ENCODE peak calls at places on chromosomes 6 and 20, in seven cellular contexts. One of them, this sample, is unnamed.

GRCh38 chr6:169784941-169785340 is 33.5 kb downstream of the ERMARD start:
- DNase-seq in IMR-90: no peak
- DNase-seq in neuronal stem cell: no peak
- DNase-seq in H9: peak
- DNase-seq in trophoblast cell: no peak
- DNase-seq in H1: no peak
- DNase-seq in mesenchymal stem cell: no peak
- DNase-seq in this sample: no peak

GRCh38 chr20:19430641-19431307 is 218.3 kb downstream of the SLC24A3 start:
- DNase-seq in IMR-90: no peak
- DNase-seq in neuronal stem cell: no peak
- DNase-seq in H9: no peak
- DNase-seq in trophoblast cell: no peak
- DNase-seq in H1: no peak
- DNase-seq in mesenchymal stem cell: no peak
- DNase-seq in this sample: no peak

GRCh38 chr6:119182875-119183274 is 104.4 kb upstream of the FAM184A start:
- DNase-seq in IMR-90: no peak
- DNase-seq in neuronal stem cell: no peak
- DNase-seq in H9: no peak
- DNase-seq in trophoblast cell: no peak
- DNase-seq in H1: no peak
- DNase-seq in mesenchymal stem cell: no peak
- DNase-seq in this sample: no peak

GRCh38 chr20:63653974-63654680 is 903 bp upstream of the STMN3 start:
- DNase-seq in IMR-90: no peak
- DNase-seq in neuronal stem cell: no peak
- DNase-seq in H9: no peak
- DNase-seq in trophoblast cell: no peak
- DNase-seq in H1: no peak
- DNase-seq in mesenchymal stem cell: no peak
- DNase-seq in this sample: no peak

GRCh38 chr6:111410371-111410770 is 72.6 kb downstream of the REV3L start:
- DNase-seq in IMR-90: no peak
- DNase-seq in neuronal stem cell: no peak
- DNase-seq in H9: no peak
- DNase-seq in trophoblast cell: no peak
- DNase-seq in H1: no peak
- DNase-seq in mesenchymal stem cell: no peak
- DNase-seq in this sample: no peak

GRCh38 chr6:94394822-94395221 is 975.5 kb upstream of the EPHA7 start:
- DNase-seq in IMR-90: no peak
- DNase-seq in neuronal stem cell: no peak
- DNase-seq in H9: no peak
- DNase-seq in trophoblast cell: no peak
- DNase-seq in H1: no peak
- DNase-seq in mesenchymal stem cell: no peak
- DNase-seq in this sample: no peak

GRCh38 chr6:3088446-3088845 is 20.2 kb downstream of the RIPK1 start:
- DNase-seq in IMR-90: peak
- DNase-seq in neuronal stem cell: no peak
- DNase-seq in H9: no peak
- DNase-seq in trophoblast cell: no peak
- DNase-seq in H1: no peak
- DNase-seq in mesenchymal stem cell: no peak
- DNase-seq in this sample: no peak

GRCh38 chr6:95091823-95092436 is 485.4 kb upstream of the MANEA start:
- DNase-seq in IMR-90: peak
- DNase-seq in neuronal stem cell: peak
- DNase-seq in H9: no peak
- DNase-seq in trophoblast cell: peak
- DNase-seq in H1: no peak
- DNase-seq in mesenchymal stem cell: peak
- DNase-seq in this sample: peak

GRCh38 chr6:110098511-110099116 is 80.9 kb downstream of the WASF1 start:
- DNase-seq in IMR-90: no peak
- DNase-seq in neuronal stem cell: no peak
- DNase-seq in H9: no peak
- DNase-seq in trophoblast cell: peak
- DNase-seq in H1: no peak
- DNase-seq in mesenchymal stem cell: no peak
- DNase-seq in this sample: no peak

GRCh38 chr20:4694076-4694475 is 27.6 kb upstream of the PRND start:
- DNase-seq in IMR-90: no peak
- DNase-seq in neuronal stem cell: no peak
- DNase-seq in H9: no peak
- DNase-seq in trophoblast cell: no peak
- DNase-seq in H1: no peak
- DNase-seq in mesenchymal stem cell: no peak
- DNase-seq in this sample: no peak

GRCh38 chr20:39170896-39171463 is 208.8 kb downstream of the DHX35 start:
- DNase-seq in IMR-90: no peak
- DNase-seq in neuronal stem cell: no peak
- DNase-seq in H9: no peak
- DNase-seq in trophoblast cell: no peak
- DNase-seq in H1: no peak
- DNase-seq in mesenchymal stem cell: no peak
- DNase-seq in this sample: no peak

GRCh38 chr20:3786126-3786484 is 435 bp downstream of the CENPB start:
- DNase-seq in IMR-90: peak
- DNase-seq in neuronal stem cell: no peak
- DNase-seq in H9: no peak
- DNase-seq in trophoblast cell: peak
- DNase-seq in H1: no peak
- DNase-seq in mesenchymal stem cell: peak
- DNase-seq in this sample: peak

GRCh38 chr6:89443658-89444057 is 10.7 kb downstream of the ANKRD6 start:
- DNase-seq in IMR-90: no peak
- DNase-seq in neuronal stem cell: no peak
- DNase-seq in H9: no peak
- DNase-seq in trophoblast cell: no peak
- DNase-seq in H1: no peak
- DNase-seq in mesenchymal stem cell: no peak
- DNase-seq in this sample: no peak

GRCh38 chr6:151098166-151098565 is 141.6 kb upstream of the AKAP12 start:
- DNase-seq in IMR-90: no peak
- DNase-seq in neuronal stem cell: no peak
- DNase-seq in H9: no peak
- DNase-seq in trophoblast cell: no peak
- DNase-seq in H1: no peak
- DNase-seq in mesenchymal stem cell: no peak
- DNase-seq in this sample: no peak

GRCh38 chr6:28446818-28447511 is 3.7 kb upstream of the ZSCAN23 start:
- DNase-seq in IMR-90: peak
- DNase-seq in neuronal stem cell: peak
- DNase-seq in H9: peak
- DNase-seq in trophoblast cell: no peak
- DNase-seq in H1: no peak
- DNase-seq in mesenchymal stem cell: peak
- DNase-seq in this sample: peak

GRCh38 chr6:24126586-24127192 is 674 bp downstream of the NRSN1 start:
- DNase-seq in IMR-90: peak
- DNase-seq in neuronal stem cell: peak
- DNase-seq in H9: peak
- DNase-seq in trophoblast cell: peak
- DNase-seq in H1: peak
- DNase-seq in mesenchymal stem cell: peak
- DNase-seq in this sample: peak

GRCh38 chr6:90436403-90436802 is 139.8 kb upstream of the BACH2 start:
- DNase-seq in IMR-90: no peak
- DNase-seq in neuronal stem cell: no peak
- DNase-seq in H9: no peak
- DNase-seq in trophoblast cell: no peak
- DNase-seq in H1: no peak
- DNase-seq in mesenchymal stem cell: no peak
- DNase-seq in this sample: no peak

GRCh38 chr6:10465633-10466499 is 51.0 kb upstream of the TFAP2A start:
- DNase-seq in IMR-90: peak
- DNase-seq in neuronal stem cell: peak
- DNase-seq in H9: peak
- DNase-seq in trophoblast cell: peak
- DNase-seq in H1: no peak
- DNase-seq in mesenchymal stem cell: peak
- DNase-seq in this sample: peak

GRCh38 chr6:29656798-29657197 is at the start of gene MOG:
- DNase-seq in IMR-90: no peak
- DNase-seq in neuronal stem cell: no peak
- DNase-seq in H9: no peak
- DNase-seq in trophoblast cell: no peak
- DNase-seq in H1: no peak
- DNase-seq in mesenchymal stem cell: no peak
- DNase-seq in this sample: no peak

GRCh38 chr6:169724554-169725269 is 412 bp upstream of the PHF10 start:
- DNase-seq in IMR-90: peak
- DNase-seq in neuronal stem cell: peak
- DNase-seq in H9: peak
- DNase-seq in trophoblast cell: peak
- DNase-seq in H1: no peak
- DNase-seq in mesenchymal stem cell: peak
- DNase-seq in this sample: peak

GRCh38 chr20:22807646-22808045 is 223.3 kb upstream of the FOXA2 start:
- DNase-seq in IMR-90: peak
- DNase-seq in neuronal stem cell: no peak
- DNase-seq in H9: no peak
- DNase-seq in trophoblast cell: no peak
- DNase-seq in H1: no peak
- DNase-seq in mesenchymal stem cell: no peak
- DNase-seq in this sample: no peak

GRCh38 chr20:15699431-15700146 is 873.7 kb downstream of the KIF16B start:
- DNase-seq in IMR-90: no peak
- DNase-seq in neuronal stem cell: no peak
- DNase-seq in H9: peak
- DNase-seq in trophoblast cell: peak
- DNase-seq in H1: no peak
- DNase-seq in mesenchymal stem cell: no peak
- DNase-seq in this sample: peak

GRCh38 chr6:108739496-108740330 is 108.5 kb upstream of the ARMC2 start:
- DNase-seq in IMR-90: no peak
- DNase-seq in neuronal stem cell: no peak
- DNase-seq in H9: no peak
- DNase-seq in trophoblast cell: peak
- DNase-seq in H1: no peak
- DNase-seq in mesenchymal stem cell: no peak
- DNase-seq in this sample: no peak

GRCh38 chr6:104585646-104586045 is 274.1 kb downstream of the HACE1 start:
- DNase-seq in IMR-90: no peak
- DNase-seq in neuronal stem cell: no peak
- DNase-seq in H9: no peak
- DNase-seq in trophoblast cell: no peak
- DNase-seq in H1: no peak
- DNase-seq in mesenchymal stem cell: no peak
- DNase-seq in this sample: no peak

GRCh38 chr6:134722429-134722828 is 227.5 kb downstream of the ALDH8A1 start:
- DNase-seq in IMR-90: no peak
- DNase-seq in neuronal stem cell: no peak
- DNase-seq in H9: no peak
- DNase-seq in trophoblast cell: no peak
- DNase-seq in H1: no peak
- DNase-seq in mesenchymal stem cell: no peak
- DNase-seq in this sample: no peak

GRCh38 chr20:44810391-44811149 is at the start of gene RIMS4:
- DNase-seq in IMR-90: no peak
- DNase-seq in neuronal stem cell: peak
- DNase-seq in H9: peak
- DNase-seq in trophoblast cell: peak
- DNase-seq in H1: no peak
- DNase-seq in mesenchymal stem cell: no peak
- DNase-seq in this sample: peak

GRCh38 chr6:158575550-158575949 is 15.7 kb downstream of the TMEM181 start:
- DNase-seq in IMR-90: no peak
- DNase-seq in neuronal stem cell: no peak
- DNase-seq in H9: no peak
- DNase-seq in trophoblast cell: no peak
- DNase-seq in H1: no peak
- DNase-seq in mesenchymal stem cell: no peak
- DNase-seq in this sample: no peak

GRCh38 chr6:137808191-137808590 is 58.9 kb upstream of the TNFAIP3 start:
- DNase-seq in IMR-90: peak
- DNase-seq in neuronal stem cell: no peak
- DNase-seq in H9: no peak
- DNase-seq in trophoblast cell: no peak
- DNase-seq in H1: no peak
- DNase-seq in mesenchymal stem cell: peak
- DNase-seq in this sample: no peak

GRCh38 chr20:50284811-50285375 is 94.3 kb downstream of the CEBPB start:
- DNase-seq in IMR-90: no peak
- DNase-seq in neuronal stem cell: no peak
- DNase-seq in H9: no peak
- DNase-seq in trophoblast cell: no peak
- DNase-seq in H1: no peak
- DNase-seq in mesenchymal stem cell: peak
- DNase-seq in this sample: no peak

GRCh38 chr6:40817369-40817768 is 221.7 kb downstream of the UNC5CL start:
- DNase-seq in IMR-90: no peak
- DNase-seq in neuronal stem cell: no peak
- DNase-seq in H9: no peak
- DNase-seq in trophoblast cell: no peak
- DNase-seq in H1: no peak
- DNase-seq in mesenchymal stem cell: no peak
- DNase-seq in this sample: no peak

GRCh38 chr6:131065112-131065823 is 2.2 kb upstream of the EPB41L2 start:
- DNase-seq in IMR-90: no peak
- DNase-seq in neuronal stem cell: no peak
- DNase-seq in H9: no peak
- DNase-seq in trophoblast cell: no peak
- DNase-seq in H1: no peak
- DNase-seq in mesenchymal stem cell: no peak
- DNase-seq in this sample: no peak
- H2BK120ac ChIP-seq in IMR-90: no peak
- H2BK120ac ChIP-seq in neuronal stem cell: no peak
- H2BK120ac ChIP-seq in H9: no peak
- H2BK120ac ChIP-seq in trophoblast cell: no peak
- H2BK120ac ChIP-seq in H1: no peak
- H2BK120ac ChIP-seq in mesenchymal stem cell: no peak
- H2BK120ac ChIP-seq in this sample: no peak

GRCh38 chr6:41818271-41819054 is 31.0 kb downstream of the TOMM6 start:
- DNase-seq in IMR-90: peak
- DNase-seq in neuronal stem cell: no peak
- DNase-seq in H9: no peak
- DNase-seq in trophoblast cell: no peak
- DNase-seq in H1: no peak
- DNase-seq in mesenchymal stem cell: peak
- DNase-seq in this sample: no peak
- H2BK120ac ChIP-seq in IMR-90: no peak
- H2BK120ac ChIP-seq in neuronal stem cell: no peak
- H2BK120ac ChIP-seq in H9: no peak
- H2BK120ac ChIP-seq in trophoblast cell: no peak
- H2BK120ac ChIP-seq in H1: no peak
- H2BK120ac ChIP-seq in mesenchymal stem cell: no peak
- H2BK120ac ChIP-seq in this sample: no peak

GRCh38 chr20:42701948-42702347 is 487.8 kb downstream of the PTPRT start:
- DNase-seq in IMR-90: no peak
- DNase-seq in neuronal stem cell: no peak
- DNase-seq in H9: no peak
- DNase-seq in trophoblast cell: no peak
- DNase-seq in H1: no peak
- DNase-seq in mesenchymal stem cell: no peak
- DNase-seq in this sample: no peak
- H2BK120ac ChIP-seq in IMR-90: no peak
- H2BK120ac ChIP-seq in neuronal stem cell: no peak
- H2BK120ac ChIP-seq in H9: no peak
- H2BK120ac ChIP-seq in trophoblast cell: no peak
- H2BK120ac ChIP-seq in H1: no peak
- H2BK120ac ChIP-seq in mesenchymal stem cell: no peak
- H2BK120ac ChIP-seq in this sample: no peak

GRCh38 chr6:122701666-122702065 is 77.8 kb upstream of the FABP7 start:
- DNase-seq in IMR-90: no peak
- DNase-seq in neuronal stem cell: no peak
- DNase-seq in H9: no peak
- DNase-seq in trophoblast cell: no peak
- DNase-seq in H1: no peak
- DNase-seq in mesenchymal stem cell: no peak
- DNase-seq in this sample: no peak
- H2BK120ac ChIP-seq in IMR-90: no peak
- H2BK120ac ChIP-seq in neuronal stem cell: no peak
- H2BK120ac ChIP-seq in H9: no peak
- H2BK120ac ChIP-seq in trophoblast cell: no peak
- H2BK120ac ChIP-seq in H1: no peak
- H2BK120ac ChIP-seq in mesenchymal stem cell: no peak
- H2BK120ac ChIP-seq in this sample: no peak

This sample was measured in mesendoderm.